ENCODE peak calls at places on chromosomes 1 and 21, in seven cellular contexts. One of them, this sample, is unnamed.

GRCh38 chr21:44461438-44462089 is 6.3 kb downstream of the LRRC3 start:
- DNase-seq in PC-3: no peak
- DNase-seq in ovary: no peak
- DNase-seq in Calu3: no peak
- DNase-seq in lower lobe of right lung: no peak
- DNase-seq in sigmoid colon: peak
- DNase-seq in foreskin fibroblast: peak
- DNase-seq in this sample: no peak

GRCh38 chr21:41490330-41490729 is 17.6 kb downstream of the TMPRSS2 start:
- DNase-seq in PC-3: no peak
- DNase-seq in ovary: no peak
- DNase-seq in Calu3: no peak
- DNase-seq in lower lobe of right lung: no peak
- DNase-seq in sigmoid colon: no peak
- DNase-seq in foreskin fibroblast: no peak
- DNase-seq in this sample: no peak

GRCh38 chr1:72547412-72547811 is 265.1 kb upstream of the NEGR1 start:
- DNase-seq in PC-3: no peak
- DNase-seq in ovary: no peak
- DNase-seq in Calu3: no peak
- DNase-seq in lower lobe of right lung: no peak
- DNase-seq in sigmoid colon: no peak
- DNase-seq in foreskin fibroblast: peak
- DNase-seq in this sample: no peak

GRCh38 chr1:62384276-62385005 is 52.4 kb upstream of the USP1 start:
- DNase-seq in PC-3: peak
- DNase-seq in ovary: no peak
- DNase-seq in Calu3: no peak
- DNase-seq in lower lobe of right lung: no peak
- DNase-seq in sigmoid colon: no peak
- DNase-seq in foreskin fibroblast: peak
- DNase-seq in this sample: no peak

GRCh38 chr1:86487805-86488141 is 19.0 kb downstream of the CLCA1 start:
- DNase-seq in PC-3: no peak
- DNase-seq in ovary: no peak
- DNase-seq in Calu3: no peak
- DNase-seq in lower lobe of right lung: no peak
- DNase-seq in sigmoid colon: no peak
- DNase-seq in foreskin fibroblast: no peak
- DNase-seq in this sample: no peak

GRCh38 chr1:186967659-186968394 is 139.1 kb downstream of the PLA2G4A start:
- DNase-seq in PC-3: peak
- DNase-seq in ovary: no peak
- DNase-seq in Calu3: no peak
- DNase-seq in lower lobe of right lung: no peak
- DNase-seq in sigmoid colon: no peak
- DNase-seq in foreskin fibroblast: peak
- DNase-seq in this sample: no peak

GRCh38 chr1:33098371-33098770 is 17.4 kb downstream of the AZIN2 start:
- DNase-seq in PC-3: no peak
- DNase-seq in ovary: no peak
- DNase-seq in Calu3: no peak
- DNase-seq in lower lobe of right lung: no peak
- DNase-seq in sigmoid colon: no peak
- DNase-seq in foreskin fibroblast: no peak
- DNase-seq in this sample: no peak

GRCh38 chr1:156480411-156481192 is 20.0 kb downstream of the MEF2D start:
- DNase-seq in PC-3: no peak
- DNase-seq in ovary: no peak
- DNase-seq in Calu3: peak
- DNase-seq in lower lobe of right lung: peak
- DNase-seq in sigmoid colon: peak
- DNase-seq in foreskin fibroblast: peak
- DNase-seq in this sample: peak

GRCh38 chr1:10835423-10836421 is 39.3 kb upstream of the CASZ1 start:
- DNase-seq in PC-3: peak
- DNase-seq in ovary: no peak
- DNase-seq in Calu3: peak
- DNase-seq in lower lobe of right lung: peak
- DNase-seq in sigmoid colon: no peak
- DNase-seq in foreskin fibroblast: peak
- DNase-seq in this sample: peak

GRCh38 chr1:156741613-156741983 is 710 bp upstream of the MRPL24 start:
- DNase-seq in PC-3: no peak
- DNase-seq in ovary: no peak
- DNase-seq in Calu3: no peak
- DNase-seq in lower lobe of right lung: no peak
- DNase-seq in sigmoid colon: no peak
- DNase-seq in foreskin fibroblast: no peak
- DNase-seq in this sample: no peak

GRCh38 chr1:234774971-234775370 is 165.0 kb upstream of the IRF2BP2 start:
- DNase-seq in PC-3: no peak
- DNase-seq in ovary: no peak
- DNase-seq in Calu3: no peak
- DNase-seq in lower lobe of right lung: no peak
- DNase-seq in sigmoid colon: peak
- DNase-seq in foreskin fibroblast: no peak
- DNase-seq in this sample: no peak

GRCh38 chr21:25750085-25750484 is 15.3 kb downstream of the GABPA start:
- DNase-seq in PC-3: no peak
- DNase-seq in ovary: no peak
- DNase-seq in Calu3: no peak
- DNase-seq in lower lobe of right lung: no peak
- DNase-seq in sigmoid colon: no peak
- DNase-seq in foreskin fibroblast: no peak
- DNase-seq in this sample: peak

GRCh38 chr1:4002741-4003140 is 102.7 kb upstream of the C1orf174 start:
- DNase-seq in PC-3: no peak
- DNase-seq in ovary: no peak
- DNase-seq in Calu3: no peak
- DNase-seq in lower lobe of right lung: no peak
- DNase-seq in sigmoid colon: peak
- DNase-seq in foreskin fibroblast: no peak
- DNase-seq in this sample: no peak

GRCh38 chr1:228530951-228531731 is 44.0 kb downstream of the RNF187 start:
- DNase-seq in PC-3: no peak
- DNase-seq in ovary: no peak
- DNase-seq in Calu3: no peak
- DNase-seq in lower lobe of right lung: no peak
- DNase-seq in sigmoid colon: peak
- DNase-seq in foreskin fibroblast: no peak
- DNase-seq in this sample: no peak

GRCh38 chr1:236426215-236426614 is 32.1 kb downstream of the EDARADD start:
- DNase-seq in PC-3: no peak
- DNase-seq in ovary: no peak
- DNase-seq in Calu3: no peak
- DNase-seq in lower lobe of right lung: no peak
- DNase-seq in sigmoid colon: no peak
- DNase-seq in foreskin fibroblast: no peak
- DNase-seq in this sample: no peak

GRCh38 chr21:15171546-15171945 is 106.7 kb upstream of the NRIP1 start:
- DNase-seq in PC-3: no peak
- DNase-seq in ovary: no peak
- DNase-seq in Calu3: no peak
- DNase-seq in lower lobe of right lung: no peak
- DNase-seq in sigmoid colon: no peak
- DNase-seq in foreskin fibroblast: no peak
- DNase-seq in this sample: no peak

GRCh38 chr1:159923203-159924024 is 1.9 kb downstream of the TAGLN2 start:
- DNase-seq in PC-3: peak
- DNase-seq in ovary: peak
- DNase-seq in Calu3: peak
- DNase-seq in lower lobe of right lung: peak
- DNase-seq in sigmoid colon: peak
- DNase-seq in foreskin fibroblast: peak
- DNase-seq in this sample: peak

GRCh38 chr1:64080947-64081562 is 122.4 kb upstream of the UBE2U start:
- DNase-seq in PC-3: peak
- DNase-seq in ovary: no peak
- DNase-seq in Calu3: no peak
- DNase-seq in lower lobe of right lung: no peak
- DNase-seq in sigmoid colon: no peak
- DNase-seq in foreskin fibroblast: peak
- DNase-seq in this sample: no peak

GRCh38 chr1:222920169-222920568 is 105.3 kb downstream of the DISP1 start:
- DNase-seq in PC-3: peak
- DNase-seq in ovary: no peak
- DNase-seq in Calu3: no peak
- DNase-seq in lower lobe of right lung: no peak
- DNase-seq in sigmoid colon: no peak
- DNase-seq in foreskin fibroblast: no peak
- DNase-seq in this sample: no peak

GRCh38 chr1:119713039-119713537 is 1.4 kb downstream of the PHGDH start:
- DNase-seq in PC-3: no peak
- DNase-seq in ovary: peak
- DNase-seq in Calu3: no peak
- DNase-seq in lower lobe of right lung: no peak
- DNase-seq in sigmoid colon: no peak
- DNase-seq in foreskin fibroblast: peak
- DNase-seq in this sample: peak

GRCh38 chr1:3944621-3944914 is 44.5 kb upstream of the C1orf174 start:
- DNase-seq in PC-3: no peak
- DNase-seq in ovary: no peak
- DNase-seq in Calu3: no peak
- DNase-seq in lower lobe of right lung: no peak
- DNase-seq in sigmoid colon: no peak
- DNase-seq in foreskin fibroblast: no peak
- DNase-seq in this sample: no peak

DNA sequence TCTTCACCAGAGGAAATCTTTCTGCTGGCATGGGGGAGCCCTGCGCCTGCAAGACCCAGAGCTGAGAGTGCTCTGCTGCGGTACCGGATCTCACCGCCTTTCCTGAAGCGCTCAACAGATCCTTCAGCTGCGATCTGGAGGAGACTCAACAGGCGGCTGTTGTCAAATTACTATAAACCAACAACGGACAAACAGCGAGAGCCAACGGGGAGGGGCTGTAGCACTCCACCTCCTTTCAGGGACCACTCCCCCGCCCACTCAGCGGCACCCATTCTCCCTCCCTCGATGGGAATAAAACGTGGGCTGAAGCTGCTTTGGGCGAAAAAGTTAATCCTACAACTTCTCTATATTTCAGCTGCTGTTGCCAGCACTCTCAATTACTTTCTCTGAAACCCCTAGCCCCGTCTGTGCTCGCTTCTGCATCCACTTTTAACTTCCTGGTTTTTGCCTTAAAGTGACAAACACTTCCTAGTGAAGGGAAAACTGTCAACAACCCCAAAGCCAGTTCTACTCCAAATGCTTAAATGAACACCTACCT is at the start of gene FMO5:
- DNase-seq in PC-3: peak
- DNase-seq in ovary: peak
- DNase-seq in Calu3: peak
- DNase-seq in lower lobe of right lung: peak
- DNase-seq in sigmoid colon: peak
- DNase-seq in foreskin fibroblast: peak
- DNase-seq in this sample: peak
- TF ChIP-seq CTCF in PC-3: peak
- TF ChIP-seq CTCF in ovary: no peak
- TF ChIP-seq CTCF in Calu3: no peak
- TF ChIP-seq CTCF in lower lobe of right lung: peak
- TF ChIP-seq CTCF in sigmoid colon: peak
- TF ChIP-seq CTCF in foreskin fibroblast: no peak
- TF ChIP-seq CTCF in this sample: no peak

GRCh38 chr1:204443871-204444581 is 32.4 kb upstream of the PPP1R15B start:
- DNase-seq in PC-3: peak
- DNase-seq in ovary: no peak
- DNase-seq in Calu3: peak
- DNase-seq in lower lobe of right lung: no peak
- DNase-seq in sigmoid colon: no peak
- DNase-seq in foreskin fibroblast: no peak
- DNase-seq in this sample: no peak

GRCh38 chr1:204446413-204447111 is 34.9 kb upstream of the PPP1R15B start:
- DNase-seq in PC-3: peak
- DNase-seq in ovary: peak
- DNase-seq in Calu3: peak
- DNase-seq in lower lobe of right lung: peak
- DNase-seq in sigmoid colon: peak
- DNase-seq in foreskin fibroblast: peak
- DNase-seq in this sample: peak

GRCh38 chr1:204447220-204447619 is 35.6 kb upstream of the PPP1R15B start:
- DNase-seq in PC-3: no peak
- DNase-seq in ovary: no peak
- DNase-seq in Calu3: no peak
- DNase-seq in lower lobe of right lung: no peak
- DNase-seq in sigmoid colon: no peak
- DNase-seq in foreskin fibroblast: no peak
- DNase-seq in this sample: no peak

GRCh38 chr1:204447736-204448135 is 36.1 kb upstream of the PPP1R15B start:
- DNase-seq in PC-3: no peak
- DNase-seq in ovary: no peak
- DNase-seq in Calu3: no peak
- DNase-seq in lower lobe of right lung: no peak
- DNase-seq in sigmoid colon: no peak
- DNase-seq in foreskin fibroblast: no peak
- DNase-seq in this sample: no peak

DNA sequence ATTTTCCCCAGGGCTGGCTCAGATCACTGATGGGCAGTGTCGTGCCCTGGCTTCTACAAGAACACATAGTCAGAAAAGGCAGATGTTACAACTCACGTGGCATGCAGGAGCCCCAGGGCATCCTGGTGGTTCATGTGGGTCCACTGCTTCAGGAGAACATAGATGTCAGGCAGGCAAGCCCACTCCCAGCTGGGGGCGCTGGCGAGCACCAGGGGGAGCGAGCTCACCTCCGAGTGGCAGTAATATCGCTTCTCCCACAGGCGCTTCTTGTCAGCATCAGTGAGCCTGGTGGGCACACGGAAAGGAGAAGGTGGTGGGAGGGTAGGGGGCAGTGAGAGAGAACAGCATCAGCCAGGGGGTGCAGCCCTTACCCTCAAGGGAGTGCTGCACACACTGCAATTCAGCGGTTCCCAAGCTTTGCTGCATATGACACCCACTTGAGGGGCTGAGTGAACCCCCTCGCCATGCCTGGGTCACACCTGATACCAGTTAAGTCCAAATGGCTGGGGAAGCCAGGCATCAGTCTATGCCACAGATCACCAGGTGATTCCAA is 34.3 kb upstream of the PPP1R15B start:
- DNase-seq in PC-3: peak
- DNase-seq in ovary: no peak
- DNase-seq in Calu3: peak
- DNase-seq in lower lobe of right lung: no peak
- DNase-seq in sigmoid colon: no peak
- DNase-seq in foreskin fibroblast: peak
- DNase-seq in this sample: peak
- TF ChIP-seq CTCF in PC-3: peak
- TF ChIP-seq CTCF in ovary: no peak
- TF ChIP-seq CTCF in Calu3: no peak
- TF ChIP-seq CTCF in lower lobe of right lung: no peak
- TF ChIP-seq CTCF in sigmoid colon: no peak
- TF ChIP-seq CTCF in foreskin fibroblast: peak
- TF ChIP-seq CTCF in this sample: no peak

GRCh38 chr1:230568008-230568407 is 74.3 kb upstream of the COG2 start:
- DNase-seq in PC-3: peak
- DNase-seq in ovary: no peak
- DNase-seq in Calu3: peak
- DNase-seq in lower lobe of right lung: no peak
- DNase-seq in sigmoid colon: no peak
- DNase-seq in foreskin fibroblast: peak
- DNase-seq in this sample: no peak
- TF ChIP-seq CTCF in PC-3: peak
- TF ChIP-seq CTCF in ovary: no peak
- TF ChIP-seq CTCF in Calu3: peak
- TF ChIP-seq CTCF in lower lobe of right lung: no peak
- TF ChIP-seq CTCF in sigmoid colon: no peak
- TF ChIP-seq CTCF in foreskin fibroblast: no peak
- TF ChIP-seq CTCF in this sample: peak

GRCh38 chr1:16073490-16074104 is at the start of gene FAM131C:
- DNase-seq in PC-3: peak
- DNase-seq in ovary: no peak
- DNase-seq in Calu3: peak
- DNase-seq in lower lobe of right lung: no peak
- DNase-seq in sigmoid colon: no peak
- DNase-seq in foreskin fibroblast: peak
- DNase-seq in this sample: peak
- TF ChIP-seq CTCF in PC-3: no peak
- TF ChIP-seq CTCF in ovary: no peak
- TF ChIP-seq CTCF in Calu3: no peak
- TF ChIP-seq CTCF in lower lobe of right lung: peak
- TF ChIP-seq CTCF in sigmoid colon: no peak
- TF ChIP-seq CTCF in foreskin fibroblast: no peak
- TF ChIP-seq CTCF in this sample: no peak

This sample was measured in nephron progenitor cell.